ENCODE peak calls at places on chromosomes 6 and 20, in four cellular contexts. A is left lung, U is osteoblast, V is colonic mucosa. Q is an unnamed sample.

GRCh38 chr6:28807682-28808280 is 116.0 kb downstream of the TRIM27 start:
- DNase-seq in A (no peak), U (no peak), V (peak; percentile 42), Q (no peak)

GRCh38 chr6:170175644-170176620 is 114.9 kb downstream of the DLL1 start:
- DNase-seq in A (peak; percentile 66), U (peak; percentile 66), V (peak; percentile 13), Q (peak; percentile 40)

GRCh38 chr20:41038149-41038877 is 9.7 kb downstream of the TOP1 start:
- DNase-seq in U (peak; percentile 31), A (no peak), V (no peak), Q (no peak)

GRCh38 chr6:75283907-75284284 is 696 bp downstream of the TMEM30A start:
- DNase-seq in U (peak; percentile 15), A (no peak), V (peak; percentile 23), Q (no peak)

GRCh38 chr20:16571333-16571732 is 1.9 kb downstream of the KIF16B start:
- DNase-seq in A (no peak), U (no peak), V (no peak), Q (no peak)

GRCh38 chr6:140566706-140567330 is 1192.4 kb upstream of the CITED2 start:
- DNase-seq in U (no peak), V (no peak), A (no peak), Q (no peak)

GRCh38 chr6:21103626-21104224 is 489.8 kb upstream of the SOX4 start:
- DNase-seq in A (no peak), U (no peak), V (no peak), Q (no peak)

GRCh38 chr6:89371849-89372505 is 19.5 kb upstream of the UBE2J1 start:
- DNase-seq in U (peak; percentile 86), V (peak; percentile 76), A (peak; percentile 92), Q (peak; percentile 69)

GRCh38 chr6:32637219-32637880 is at the start of gene HLA-DQA1:
- DNase-seq in V (no peak), U (no peak), A (no peak), Q (no peak)

GRCh38 chr6:52595000-52595795 is 18.3 kb upstream of the TRAM2 start:
- DNase-seq in U (peak; percentile 72), A (no peak), V (peak; percentile 76), Q (no peak)

GRCh38 chr6:142570221-142570671 is 268.4 kb downstream of the ADGRG6 start:
- DNase-seq in A (no peak), V (no peak), U (no peak), Q (no peak)

GRCh38 chr6:68710916-68711315 is 75.8 kb downstream of the ADGRB3 start:
- DNase-seq in V (no peak), U (no peak), A (no peak), Q (no peak)

GRCh38 chr6:37492236-37493046 is 7.3 kb downstream of the CCDC167 start:
- DNase-seq in A (no peak), U (no peak), V (no peak), Q (no peak)

GRCh38 chr6:90788781-90789180 is 201.9 kb upstream of the MAP3K7 start:
- DNase-seq in U (no peak), A (no peak), V (no peak), Q (no peak)

GRCh38 chr6:165889636-165890403 is 226.8 kb upstream of the PDE10A start:
- DNase-seq in A (no peak), V (no peak), U (peak; percentile 88), Q (no peak)

GRCh38 chr6:52164319-52165094 is 21.7 kb upstream of the IL17A start:
- DNase-seq in V (no peak), U (no peak), A (no peak), Q (no peak)

GRCh38 chr6:77245026-77245425 is 218.3 kb downstream of the HTR1B start:
- DNase-seq in U (peak; percentile 37), V (no peak), A (no peak), Q (no peak)

GRCh38 chr6:155448823-155449789 is 6.5 kb downstream of the NOX3 start:
- DNase-seq in V (no peak), A (no peak), U (peak; percentile 78), Q (no peak)

GRCh38 chr6:165658395-165659058 is 4.5 kb downstream of the PDE10A start:
- DNase-seq in V (no peak), A (no peak), U (peak; percentile 76), Q (no peak)

GRCh38 chr6:45626087-45626891 is 248.6 kb upstream of the SUPT3H start:
- DNase-seq in A (no peak), U (peak; percentile 87), V (no peak), Q (no peak)

DNA sequence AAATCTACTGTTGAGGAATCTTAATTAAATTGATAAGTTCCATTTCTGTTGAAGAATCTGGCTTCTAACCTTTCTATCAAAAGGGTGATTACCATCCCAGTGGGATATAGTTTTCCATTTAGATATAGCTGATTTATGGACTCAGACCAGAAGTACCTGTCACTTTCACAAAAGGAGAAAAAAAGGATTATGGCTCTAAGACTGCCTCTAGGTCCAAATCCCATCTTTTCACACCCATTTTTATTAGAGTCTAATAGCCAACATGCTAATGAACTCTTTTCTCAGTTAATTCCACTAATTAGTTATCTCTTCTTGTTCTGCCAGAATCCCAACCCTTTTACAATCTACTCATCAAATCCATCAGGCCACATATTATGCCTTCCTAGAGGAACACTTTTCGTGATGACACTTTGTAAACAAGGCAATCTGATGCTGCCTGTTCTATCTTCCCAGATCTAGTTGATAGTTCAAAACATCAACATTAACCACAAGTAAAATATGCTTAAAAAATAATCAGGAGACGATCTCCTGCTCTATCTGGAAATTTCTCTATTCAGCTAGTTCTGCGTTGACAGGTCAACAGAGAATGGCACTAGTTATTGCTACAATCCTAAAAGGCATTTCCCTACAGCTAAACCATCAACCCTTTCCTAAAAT is 2.2 kb downstream of the B4GALT5 start:
- DNase-seq in V (no peak), U (no peak), A (no peak), Q (no peak)
- H3K4me3 ChIP-seq in V (peak overlapping the region; percentile 83), U (peak overlapping the region; percentile 83), A (peak overlapping the region; percentile 97), Q (peak overlapping the region; percentile 86)

GRCh38 chr6:149899486-149899885 is 1.6 kb upstream of the RAET1E start:
- DNase-seq in U (no peak), A (no peak), V (no peak), Q (no peak)
- H3K4me1 ChIP-seq in U (peaks cover 31% of the 10 kb centered on the region), A (peaks cover 12% of the 10 kb centered on the region), V (peaks cover 13% of the 10 kb centered on the region), Q (peaks cover 6% of the 10 kb centered on the region)

GRCh38 chr6:13302751-13303667 is 25.3 kb downstream of the TBC1D7 start:
- DNase-seq in V (peak; percentile 91), U (peak; percentile 97), A (peak; percentile 86), Q (peak; percentile 52)
- H3K4me3 ChIP-seq in V (no peak overlapping the region), U (peak overlapping the region; percentile 24), A (peak overlapping the region; percentile 2), Q (no peak overlapping the region)

DNA sequence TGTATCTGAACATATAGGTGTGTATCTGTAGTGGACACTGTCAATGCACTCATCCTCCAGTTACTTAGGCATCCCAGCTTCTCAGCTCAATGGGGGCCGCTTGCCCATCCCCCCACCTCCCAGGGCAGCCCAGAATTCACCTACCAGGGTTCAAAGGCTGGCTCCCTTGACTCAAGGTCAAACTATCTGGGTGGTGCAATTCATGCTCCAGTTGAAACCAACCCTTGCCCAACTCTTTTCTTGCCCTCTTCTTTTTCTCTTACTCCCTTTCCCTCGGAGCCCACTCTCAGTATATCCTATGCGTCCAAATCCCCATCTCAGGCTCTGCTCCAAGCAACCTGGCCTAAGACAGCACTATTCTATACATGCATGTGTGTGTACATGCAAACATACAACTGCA is 127.4 kb downstream of the BCAS1 start:
- DNase-seq in V (no peak), A (no peak), U (no peak), Q (no peak)
- H3K4me1 ChIP-seq in V (peaks cover 16% of the 10 kb centered on the region), A (peaks cover 12% of the 10 kb centered on the region), U (peaks cover 32% of the 10 kb centered on the region), Q (no peaks in the 10 kb centered on the region)

DNA sequence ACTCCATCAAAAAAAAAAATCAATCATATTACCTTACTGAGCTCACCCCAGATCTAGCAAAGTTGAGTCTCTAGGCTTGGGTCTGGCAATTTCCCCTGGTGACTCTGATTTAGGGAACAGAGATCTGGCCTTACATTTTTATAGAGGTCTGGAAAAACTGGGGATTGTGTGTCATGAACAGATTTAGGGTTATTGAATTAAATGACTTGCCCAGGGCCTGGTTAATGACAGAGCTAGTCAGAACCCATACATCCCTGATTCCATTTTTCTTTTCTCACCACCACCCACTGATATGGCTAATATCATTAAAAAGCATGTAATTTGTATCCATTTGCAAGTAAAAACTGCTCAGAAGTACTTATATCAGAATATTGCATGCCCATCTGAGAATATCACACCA is 163.4 kb upstream of the OGFRL1 start:
- DNase-seq in A (no peak), U (no peak), V (no peak), Q (no peak)
- H3K4me3 ChIP-seq in A (no peak overlapping the region), U (no peak overlapping the region), V (no peak overlapping the region), Q (no peak overlapping the region)

GRCh38 chr20:8155229-8155628 is 23.2 kb downstream of the PLCB1 start:
- DNase-seq in A (no peak), U (no peak), V (no peak), Q (no peak)
- H3K4me1 ChIP-seq in A (no peaks in the 10 kb centered on the region), U (peaks cover 43% of the 10 kb centered on the region), V (no peaks in the 10 kb centered on the region), Q (peaks cover 16% of the 10 kb centered on the region)

GRCh38 chr6:34990971-34991560 is 102.0 kb downstream of the ANKS1A start:
- DNase-seq in U (peak; percentile 83), A (no peak), V (no peak), Q (no peak)

GRCh38 chr6:34994693-34995092 is 105.6 kb downstream of the ANKS1A start:
- DNase-seq in V (no peak), A (no peak), U (no peak), Q (no peak)

GRCh38 chr6:34992353-34992752 is 103.3 kb downstream of the ANKS1A start:
- DNase-seq in U (no peak), V (no peak), A (no peak), Q (no peak)

GRCh38 chr6:34993206-34993605 is 104.2 kb downstream of the ANKS1A start:
- DNase-seq in V (no peak), A (no peak), U (no peak), Q (no peak)
- H3K4me3 ChIP-seq in V (no peak overlapping the region), A (no peak overlapping the region), U (no peak overlapping the region), Q (no peak overlapping the region)

GRCh38 chr20:63552481-63553249 is 1.3 kb upstream of the FNDC11 start:
- DNase-seq in U (no peak), V (no peak), A (no peak), Q (no peak)
- H3K4me1 ChIP-seq in U (no peaks in the 10 kb centered on the region), V (no peaks in the 10 kb centered on the region), A (no peaks in the 10 kb centered on the region), Q (no peaks in the 10 kb centered on the region)

GRCh38 chr6:152130441-152130840 is 323.0 kb downstream of the ESR1 start:
- DNase-seq in V (no peak), A (no peak), U (no peak), Q (no peak)

GRCh38 chr6:152136449-152136825 is 329.0 kb downstream of the ESR1 start:
- DNase-seq in U (no peak), A (no peak), V (no peak), Q (peak; percentile 64)

GRCh38 chr6:152135755-152136448 is 328.4 kb downstream of the ESR1 start:
- DNase-seq in A (no peak), V (no peak), U (no peak), Q (no peak)
- H3K4me3 ChIP-seq in A (no peak overlapping the region), V (no peak overlapping the region), U (no peak overlapping the region), Q (no peak overlapping the region)

Q was measured in breast epithelium.